ENCODE peak calls at places on chromosomes 6 and 20, in four cellular contexts. U, J, R and A are unnamed samples. For H3K27me3, the result is how much of the 10 kb centered on the place peaks cover.

GRCh38 chr6:108448481-108448880 is 112.2 kb upstream of the FOXO3 start:
- DNase-seq in U (no peak), J (no peak), R (no peak), A (no peak)

GRCh38 chr20:25249198-25249931 is 1.5 kb downstream of the PYGB start:
- DNase-seq in U (no peak), J (no peak), R (no peak), A (peak)

GRCh38 chr20:11168026-11168425 is 494.2 kb upstream of the JAG1 start:
- DNase-seq in U (no peak), J (no peak), R (no peak), A (no peak)

GRCh38 chr20:23569570-23569969 is 1.3 kb upstream of the CST9L start:
- DNase-seq in U (no peak), J (no peak), R (no peak), A (no peak)

GRCh38 chr6:54248319-54248718 is 59.9 kb upstream of the TINAG start:
- DNase-seq in U (no peak), J (no peak), R (no peak), A (no peak)

GRCh38 chr6:26043389-26044139 is 43.7 kb upstream of the HFE start:
- DNase-seq in U (peak), J (peak), R (no peak), A (no peak)

GRCh38 chr6:101509556-101509955 is 116.0 kb downstream of the GRIK2 start:
- DNase-seq in U (no peak), J (no peak), R (no peak), A (no peak)

GRCh38 chr20:18657575-18657974 is 69.7 kb downstream of the DTD1 start:
- DNase-seq in U (no peak), J (no peak), R (no peak), A (no peak)

GRCh38 chr20:10864076-10864672 is 190.4 kb upstream of the JAG1 start:
- DNase-seq in U (no peak), J (peak), R (peak), A (peak)

GRCh38 chr20:32749914-32750637 is 6.8 kb upstream of the COMMD7 start:
- DNase-seq in U (no peak), J (no peak), R (no peak), A (no peak)

GRCh38 chr20:18624948-18625347 is 37.1 kb downstream of the DTD1 start:
- DNase-seq in U (no peak), J (no peak), R (no peak), A (no peak)

GRCh38 chr6:78947529-78947928 is 80.2 kb downstream of the IRAK1BP1 start:
- DNase-seq in U (no peak), J (no peak), R (no peak), A (no peak)

GRCh38 chr6:14337157-14337556 is 219.6 kb downstream of the CD83 start:
- DNase-seq in U (no peak), J (no peak), R (no peak), A (no peak)

GRCh38 chr6:110529355-110529754 is 52.9 kb upstream of the SLC22A16 start:
- DNase-seq in U (no peak), J (no peak), R (no peak), A (no peak)

GRCh38 chr6:35083507-35083906 is 57.6 kb downstream of the TCP11 start:
- DNase-seq in U (no peak), J (peak), R (no peak), A (no peak)

GRCh38 chr6:118896339-118897136 is 2.6 kb downstream of the ASF1A start:
- DNase-seq in U (no peak), J (no peak), R (no peak), A (peak)

GRCh38 chr6:159002432-159003160 is 2.6 kb upstream of the RSPH3 start:
- DNase-seq in U (no peak), J (no peak), R (no peak), A (no peak)

GRCh38 chr6:28634406-28634757 is 108.7 kb downstream of the GPX5 start:
- DNase-seq in U (no peak), J (no peak), R (no peak), A (no peak)

GRCh38 chr6:75947935-75948334 is 124.5 kb downstream of the IMPG1 start:
- DNase-seq in U (no peak), J (no peak), R (no peak), A (no peak)

GRCh38 chr6:75940558-75940957 is 131.9 kb downstream of the IMPG1 start:
- DNase-seq in U (no peak), J (no peak), R (no peak), A (peak)

GRCh38 chr6:75941509-75941908 is 131.0 kb downstream of the IMPG1 start:
- DNase-seq in U (no peak), J (no peak), R (no peak), A (no peak)

GRCh38 chr6:75946146-75946831 is 126.2 kb downstream of the IMPG1 start:
- DNase-seq in U (no peak), J (no peak), R (no peak), A (no peak)

GRCh38 chr6:75943381-75943780 is 129.1 kb downstream of the IMPG1 start:
- DNase-seq in U (no peak), J (no peak), R (no peak), A (no peak)
- H3K27me3 ChIP-seq in U (under half), J (under half), R (under half), A (under half)

DNA sequence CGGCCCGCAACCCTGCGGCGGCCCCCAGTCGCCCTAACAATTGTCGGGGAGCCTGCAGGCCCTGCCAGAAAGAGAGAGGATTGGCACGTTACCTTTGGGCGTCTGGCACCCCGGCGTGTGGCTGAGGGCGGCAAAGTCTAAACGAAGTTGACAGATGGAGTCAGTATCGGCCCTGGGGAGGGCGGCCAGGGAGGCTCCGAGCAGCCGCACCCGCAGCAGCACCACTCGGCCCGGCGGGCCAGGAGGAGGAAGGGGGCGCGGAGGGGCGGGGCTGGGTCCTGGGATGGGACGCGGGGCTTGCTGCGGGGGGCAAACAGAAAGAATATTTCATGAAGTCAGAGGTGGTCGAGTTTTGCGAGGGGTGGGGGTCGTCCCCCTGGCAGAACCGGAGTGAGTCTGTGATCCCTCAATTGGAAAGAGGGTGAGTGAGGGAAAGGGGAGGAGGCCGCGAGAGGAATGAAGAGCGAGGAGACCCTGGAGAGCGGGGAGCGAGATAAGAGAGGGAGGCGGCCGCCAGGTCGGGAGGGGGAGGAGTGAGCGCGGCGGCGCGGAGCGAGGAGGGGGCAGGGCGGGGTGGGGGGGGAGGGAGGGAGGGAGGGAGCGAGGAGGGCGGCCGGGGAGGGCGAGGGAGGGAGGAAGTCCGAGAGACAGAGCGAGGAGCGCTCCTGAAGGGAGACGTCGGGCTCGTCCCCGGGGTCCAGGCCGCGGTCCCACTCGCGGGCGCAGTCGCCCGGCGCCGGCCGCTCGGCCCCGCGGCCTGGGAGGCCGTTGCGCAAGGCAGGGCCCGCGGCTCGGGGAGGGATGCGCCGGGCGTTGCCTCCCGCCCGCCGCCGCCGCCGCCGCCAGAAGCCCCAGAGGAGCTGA is at the start of gene FOXF2:
- DNase-seq in U (no peak), J (no peak), R (no peak), A (peak)
- H3K27me3 ChIP-seq in U (under half), J (under half), R (half or more), A (half or more)

DNA sequence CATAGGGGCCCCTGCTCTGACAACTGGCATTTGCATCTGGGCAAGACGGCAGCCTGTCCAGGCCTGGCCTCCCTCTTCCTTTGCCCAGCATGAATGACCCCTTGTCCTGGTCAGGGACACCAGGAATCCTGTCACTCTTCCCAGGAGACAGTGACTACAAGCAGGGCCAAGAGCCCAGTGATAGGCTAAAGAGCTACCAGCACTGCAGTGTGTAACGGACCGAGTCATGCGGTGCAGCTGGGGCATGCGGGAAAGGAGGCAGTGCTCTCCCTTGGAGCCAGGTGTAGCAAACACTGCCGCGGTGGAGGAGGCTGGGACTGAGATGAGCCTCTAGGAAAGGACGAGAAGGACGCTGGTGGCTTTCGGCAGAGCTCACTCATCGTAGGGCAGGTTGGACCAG is 38.7 kb upstream of the DSP start:
- DNase-seq in U (no peak), J (no peak), R (peak), A (no peak)
- H3K27me3 ChIP-seq in U (under half), J (under half), R (under half), A (under half)

DNA sequence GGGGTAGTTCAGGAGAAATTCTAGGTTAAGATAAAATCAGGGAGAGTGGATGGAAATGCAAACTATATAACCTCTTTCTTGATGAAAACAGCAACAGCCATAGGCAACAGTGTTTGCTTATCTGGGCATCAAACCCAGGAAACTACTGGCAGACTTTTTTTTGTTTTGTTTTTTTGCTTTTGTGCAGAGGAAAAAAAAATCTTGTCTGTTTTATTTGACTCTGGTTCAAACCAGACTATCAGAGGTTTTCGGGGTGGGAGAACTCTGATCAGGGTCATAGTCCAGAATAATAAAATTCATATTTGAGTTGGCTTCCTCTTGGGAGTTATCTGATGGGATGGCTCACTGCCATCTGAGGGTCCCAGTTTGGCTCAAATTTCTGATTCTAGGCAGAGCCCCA is 88.8 kb upstream of the ZNFX1 start:
- DNase-seq in U (no peak), J (no peak), R (no peak), A (no peak)
- H3K27me3 ChIP-seq in U (under half), J (under half), R (under half), A (under half)

GRCh38 chr6:27241443-27241842 is 6.1 kb upstream of the PRSS16 start:
- DNase-seq in U (no peak), J (no peak), R (no peak), A (no peak)
- H3K27me3 ChIP-seq in U (under half), J (under half), R (half or more), A (under half)

GRCh38 chr6:41399424-41399823 is 64.0 kb downstream of the NCR2 start:
- DNase-seq in U (no peak), J (no peak), R (no peak), A (no peak)
- H3K27me3 ChIP-seq in U (under half), J (under half), R (half or more), A (under half)

GRCh38 chr6:168330403-168330802 is 10.8 kb upstream of the DACT2 start:
- DNase-seq in U (no peak), J (no peak), R (no peak), A (no peak)

GRCh38 chr6:168322966-168323365 is 3.4 kb upstream of the DACT2 start:
- DNase-seq in U (no peak), J (no peak), R (no peak), A (no peak)

GRCh38 chr6:168328086-168328485 is 8.5 kb upstream of the DACT2 start:
- DNase-seq in U (no peak), J (no peak), R (no peak), A (no peak)

GRCh38 chr6:168331058-168331457 is 11.5 kb upstream of the DACT2 start:
- DNase-seq in U (no peak), J (no peak), R (no peak), A (no peak)

GRCh38 chr6:168326294-168327261 is 7.0 kb upstream of the DACT2 start:
- DNase-seq in U (no peak), J (no peak), R (no peak), A (peak)
- H3K27me3 ChIP-seq in U (under half), J (under half), R (under half), A (under half)